ENCODE peak calls at places on chromosomes 3 and 15, in six cellular contexts. One of them, this sample, is unnamed.

GRCh38 chr3:61861410-61861809 is 300.0 kb downstream of the PTPRG start:
- DNase-seq in cardiac fibroblast: no peak
- DNase-seq in brain microvascular endothelial cell: no peak
- DNase-seq in A172: no peak
- DNase-seq in nucleus accumbens: no peak
- DNase-seq in stimulated activated CD4-positive, alpha-beta T cell treated with anti-CD3 and anti-CD28 coated beads, TNF-alpha, amount 100 ng/mL, for 4 hours: no peak
- DNase-seq in this sample: no peak

GRCh38 chr3:150535204-150535603 is 11.1 kb downstream of the SERP1 start:
- DNase-seq in stimulated activated CD4-positive, alpha-beta T cell treated with anti-CD3 and anti-CD28 coated beads, TNF-alpha, amount 100 ng/mL, for 4 hours: no peak
- DNase-seq in brain microvascular endothelial cell: no peak
- DNase-seq in cardiac fibroblast: no peak
- DNase-seq in A172: no peak
- DNase-seq in nucleus accumbens: no peak
- DNase-seq in this sample: no peak

GRCh38 chr3:72143322-72143721 is 358.4 kb upstream of the PROK2 start:
- DNase-seq in brain microvascular endothelial cell: peak; percentile 77
- DNase-seq in stimulated activated CD4-positive, alpha-beta T cell treated with anti-CD3 and anti-CD28 coated beads, TNF-alpha, amount 100 ng/mL, for 4 hours: no peak
- DNase-seq in cardiac fibroblast: peak; percentile 75
- DNase-seq in nucleus accumbens: no peak
- DNase-seq in A172: peak; percentile 56
- DNase-seq in this sample: peak; percentile 92

GRCh38 chr15:78889000-78889399 is 16.3 kb downstream of the MORF4L1 start:
- DNase-seq in brain microvascular endothelial cell: no peak
- DNase-seq in stimulated activated CD4-positive, alpha-beta T cell treated with anti-CD3 and anti-CD28 coated beads, TNF-alpha, amount 100 ng/mL, for 4 hours: no peak
- DNase-seq in nucleus accumbens: no peak
- DNase-seq in A172: no peak
- DNase-seq in cardiac fibroblast: no peak
- DNase-seq in this sample: no peak

GRCh38 chr3:141094851-141095545 is 43.9 kb downstream of the SPSB4 start:
- DNase-seq in A172: no peak
- DNase-seq in brain microvascular endothelial cell: peak; percentile 59
- DNase-seq in cardiac fibroblast: peak; percentile 72
- DNase-seq in stimulated activated CD4-positive, alpha-beta T cell treated with anti-CD3 and anti-CD28 coated beads, TNF-alpha, amount 100 ng/mL, for 4 hours: no peak
- DNase-seq in nucleus accumbens: no peak
- DNase-seq in this sample: peak; percentile 77

GRCh38 chr15:74336061-74337005 is 31.1 kb downstream of the CYP11A1 start:
- DNase-seq in A172: no peak
- DNase-seq in stimulated activated CD4-positive, alpha-beta T cell treated with anti-CD3 and anti-CD28 coated beads, TNF-alpha, amount 100 ng/mL, for 4 hours: no peak
- DNase-seq in cardiac fibroblast: peak; percentile 55
- DNase-seq in brain microvascular endothelial cell: no peak
- DNase-seq in nucleus accumbens: no peak
- DNase-seq in this sample: peak; percentile 44

GRCh38 chr3:122497425-122497824 is 17.3 kb downstream of the KPNA1 start:
- DNase-seq in cardiac fibroblast: peak; percentile 89
- DNase-seq in nucleus accumbens: no peak
- DNase-seq in A172: peak; percentile 93
- DNase-seq in stimulated activated CD4-positive, alpha-beta T cell treated with anti-CD3 and anti-CD28 coated beads, TNF-alpha, amount 100 ng/mL, for 4 hours: no peak
- DNase-seq in brain microvascular endothelial cell: peak; percentile 82
- DNase-seq in this sample: peak; percentile 91

GRCh38 chr3:33883538-33884203 is 85.2 kb downstream of the PDCD6IP start:
- DNase-seq in cardiac fibroblast: peak; percentile 69
- DNase-seq in nucleus accumbens: no peak
- DNase-seq in A172: peak; percentile 46
- DNase-seq in stimulated activated CD4-positive, alpha-beta T cell treated with anti-CD3 and anti-CD28 coated beads, TNF-alpha, amount 100 ng/mL, for 4 hours: no peak
- DNase-seq in brain microvascular endothelial cell: peak; percentile 49
- DNase-seq in this sample: peak; percentile 36

GRCh38 chr15:96328101-96328958 is 2.2 kb upstream of the NR2F2 start:
- DNase-seq in nucleus accumbens: no peak
- DNase-seq in cardiac fibroblast: peak; percentile 60
- DNase-seq in stimulated activated CD4-positive, alpha-beta T cell treated with anti-CD3 and anti-CD28 coated beads, TNF-alpha, amount 100 ng/mL, for 4 hours: no peak
- DNase-seq in brain microvascular endothelial cell: no peak
- DNase-seq in A172: no peak
- DNase-seq in this sample: no peak

GRCh38 chr3:86880066-86880465 is 110.9 kb downstream of the VGLL3 start:
- DNase-seq in brain microvascular endothelial cell: no peak
- DNase-seq in A172: no peak
- DNase-seq in nucleus accumbens: no peak
- DNase-seq in cardiac fibroblast: no peak
- DNase-seq in stimulated activated CD4-positive, alpha-beta T cell treated with anti-CD3 and anti-CD28 coated beads, TNF-alpha, amount 100 ng/mL, for 4 hours: no peak
- DNase-seq in this sample: no peak

This sample was measured in stromal cell of bone marrow.